ENCODE peak calls at places on chromosomes 11 and 22, in eight cellular contexts. U is NCI-H2029 treated with DMSO at 0.1 percent for 48 hours, L is GM19239, G is GM18507, X is Kasumi-1, T is substantia nigra, Y is germinal center, K is AG04450. N is an unnamed sample.
A peak's percentile ranks its signal among the peaks of the same experiment; 100 is the strongest.

GRCh38 chr11:108559340-108559739 is 34.2 kb downstream of the EXPH5 start:
- DNase-seq in L (no peak), T (no peak), G (no peak), K (no peak), Y (no peak), X (no peak), U (peak; percentile 20), N (no peak)

GRCh38 chr22:34776827-34777226 is 289.1 kb upstream of the ISX start:
- DNase-seq in Y (no peak), K (no peak), U (no peak), X (no peak), L (no peak), T (no peak), G (no peak), N (no peak)

GRCh38 chr22:23696326-23696851 is 5.6 kb downstream of the RGL4 start:
- DNase-seq in U (no peak), X (peak; percentile 94), Y (peak; percentile 83), T (no peak), G (peak; percentile 64), L (peak; percentile 73), K (no peak), N (peak; percentile 82)

GRCh38 chr11:2585566-2586090 is 114.2 kb downstream of the KCNQ1OT1 start:
- DNase-seq in Y (no peak), L (no peak), T (no peak), X (no peak), U (no peak), K (no peak), G (no peak), N (no peak)

GRCh38 chr11:103110406-103110805 is 1.2 kb downstream of the DYNC2H1 start:
- DNase-seq in K (no peak), X (peak; percentile 9), G (no peak), T (no peak), U (no peak), Y (peak; percentile 3), L (no peak), N (no peak)

GRCh38 chr11:112999518-112999917 is 38.3 kb downstream of the NCAM1 start:
- DNase-seq in X (no peak), U (no peak), K (no peak), L (no peak), T (no peak), G (no peak), Y (no peak), N (no peak)

GRCh38 chr22:17056807-17057206 is 28.0 kb upstream of the IL17RA start:
- DNase-seq in G (no peak), U (no peak), K (no peak), T (no peak), X (no peak), Y (no peak), L (no peak), N (no peak)

GRCh38 chr22:21713428-21714058 is 22.1 kb downstream of the YPEL1 start:
- DNase-seq in Y (no peak), K (no peak), L (no peak), T (no peak), G (no peak), X (no peak), U (no peak), N (no peak)

GRCh38 chr11:58622344-58622743 is at the start of gene CNTF:
- DNase-seq in G (no peak), X (no peak), U (no peak), Y (no peak), K (no peak), L (no peak), T (no peak), N (no peak)

GRCh38 chr11:126413843-126414405 is 58.4 kb downstream of the ST3GAL4 start:
- DNase-seq in U (no peak), L (no peak), G (no peak), T (no peak), K (no peak), Y (no peak), X (no peak), N (no peak)

GRCh38 chr11:122108192-122108799 is 7.7 kb downstream of the BLID start:
- DNase-seq in T (peak; percentile 16), L (peak; percentile 4), Y (peak; percentile 5), X (peak; percentile 18), K (no peak), U (no peak), G (no peak), N (peak; percentile 46)

GRCh38 chr22:25898707-25899365 is 156.8 kb downstream of the MYO18B start:
- DNase-seq in G (no peak), T (no peak), L (no peak), K (no peak), X (peak; percentile 10), Y (peak; percentile 23), U (no peak), N (no peak)

GRCh38 chr11:8263769-8264410 is at the start of gene LMO1:
- DNase-seq in T (peak; percentile 65), L (peak; percentile 97), X (peak; percentile 82), U (peak; percentile 50), G (peak; percentile 61), K (peak; percentile 13), Y (peak; percentile 85), N (peak; percentile 62)

GRCh38 chr22:47623740-47624103 is 861.3 kb downstream of the TBC1D22A start:
- DNase-seq in L (no peak), K (no peak), Y (no peak), G (no peak), X (no peak), U (no peak), T (no peak), N (no peak)

GRCh38 chr11:16788141-16789060 is 50.0 kb downstream of the C11orf58 start:
- DNase-seq in K (peak; percentile 30), U (peak; percentile 34), X (peak; percentile 57), L (peak; percentile 71), Y (peak; percentile 61), T (peak; percentile 59), G (peak; percentile 32), N (peak; percentile 42)

GRCh38 chr11:96052921-96053631 is 129.2 kb upstream of the MTMR2 start:
- DNase-seq in L (no peak), K (no peak), Y (no peak), T (no peak), G (no peak), X (peak; percentile 58), U (no peak), N (no peak)

GRCh38 chr11:36540998-36541397 is 26.8 kb upstream of the RAG1 start:
- DNase-seq in Y (peak; percentile 5), X (peak; percentile 36), U (no peak), G (no peak), L (peak; percentile 9), K (no peak), T (peak; percentile 5), N (peak; percentile 48)

GRCh38 chr11:120215634-120216033 is 4.8 kb downstream of the OAF start:
- DNase-seq in K (no peak), X (no peak), U (no peak), T (no peak), G (no peak), L (no peak), Y (no peak), N (no peak)

GRCh38 chr11:112834277-112834755 is 126.9 kb upstream of the NCAM1 start:
- DNase-seq in Y (no peak), T (peak; percentile 83), G (no peak), X (no peak), K (no peak), U (peak; percentile 91), L (no peak), N (no peak)

GRCh38 chr11:76598426-76598839 is 72.1 kb downstream of the LRRC32 start:
- DNase-seq in T (no peak), K (no peak), U (no peak), G (peak; percentile 28), L (peak; percentile 51), X (peak; percentile 68), Y (peak; percentile 64), N (peak; percentile 87)

GRCh38 chr11:114243461-114244372 is 52.5 kb upstream of the NNMT start:
- DNase-seq in G (no peak), L (no peak), U (no peak), T (peak; percentile 20), K (no peak), Y (no peak), X (no peak), N (no peak)